ENCODE peak calls at places on chromosome 21, in four cellular contexts. T, J, M and H are unnamed samples.

GRCh38 chr21:16535100-16535418 is 805.3 kb downstream of the USP25 start:
- DNase-seq in J (no peak), T (peak; percentile 55), M (no peak), H (no peak)

GRCh38 chr21:30831194-30831765 is 1.7 kb upstream of the KRTAP7-1 start:
- DNase-seq in M (peak; percentile 77), T (no peak), J (peak; percentile 53), H (peak; percentile 85)

GRCh38 chr21:29875873-29876272 is 63.9 kb downstream of the GRIK1 start:
- DNase-seq in T (no peak), J (no peak), M (no peak), H (no peak)

GRCh38 chr21:27060190-27060589 is 93.3 kb upstream of the ADAMTS5 start:
- DNase-seq in M (no peak), J (no peak), T (peak; percentile 82), H (no peak)

GRCh38 chr21:27104749-27105439 is 138.0 kb upstream of the ADAMTS5 start:
- DNase-seq in J (no peak), T (peak; percentile 51), M (no peak), H (peak; percentile 18)

GRCh38 chr21:25360593-25360992 is 246.7 kb downstream of the MRPL39 start:
- DNase-seq in J (no peak), T (no peak), M (no peak), H (no peak)

GRCh38 chr21:17491716-17492414 is 21.0 kb upstream of the CXADR start:
- DNase-seq in M (no peak), T (peak; percentile 99), J (no peak), H (peak; percentile 35)

GRCh38 chr21:26097475-26097874 is 73.1 kb downstream of the APP start:
- DNase-seq in M (no peak), J (no peak), T (no peak), H (no peak)

GRCh38 chr21:37087188-37087587 is 14.1 kb downstream of the TTC3 start:
- DNase-seq in J (no peak), T (peak; percentile 82), M (no peak), H (peak; percentile 8)

GRCh38 chr21:35051287-35051818 is 2.3 kb upstream of the RUNX1 start:
- DNase-seq in M (peak; percentile 79), T (peak; percentile 80), J (peak; percentile 85), H (peak; percentile 91)

GRCh38 chr21:40176732-40177131 is 309.5 kb downstream of the PCP4 start:
- DNase-seq in J (no peak), T (no peak), M (no peak), H (no peak)

GRCh38 chr21:40685121-40685630 is 161.8 kb downstream of the DSCAM start:
- DNase-seq in M (no peak), T (no peak), J (no peak), H (peak; percentile 13)

GRCh38 chr21:15659768-15660423 is 69.9 kb upstream of the USP25 start:
- DNase-seq in M (no peak), J (no peak), T (no peak), H (no peak)

GRCh38 chr21:24272527-24272938 is 1334.7 kb downstream of the MRPL39 start:
- DNase-seq in J (no peak), M (no peak), T (no peak), H (peak; percentile 73)

GRCh38 chr21:27423073-27423472 is 456.2 kb upstream of the ADAMTS5 start:
- DNase-seq in J (no peak), M (no peak), T (peak; percentile 95), H (peak; percentile 66)

GRCh38 chr21:37008705-37009104 is 2.2 kb downstream of the RIPPLY3 start:
- DNase-seq in T (no peak), M (no peak), J (no peak), H (no peak)

GRCh38 chr21:44006017-44006624 is 6.0 kb upstream of the TRAPPC10 start:
- DNase-seq in T (peak; percentile 90), M (no peak), J (no peak), H (no peak)
- H2BK15ac ChIP-seq in T (peak overlapping the region; percentile 96), M (no peak overlapping the region), J (no peak overlapping the region), H (no peak overlapping the region)

GRCh38 chr21:46427516-46427915 is 31.2 kb upstream of the DIP2A start:
- DNase-seq in J (no peak), T (no peak), M (no peak), H (no peak)
- H3K9ac ChIP-seq in J (no peak overlapping the region), T (no peak overlapping the region), M (no peak overlapping the region), H (no peak overlapping the region)

DNA sequence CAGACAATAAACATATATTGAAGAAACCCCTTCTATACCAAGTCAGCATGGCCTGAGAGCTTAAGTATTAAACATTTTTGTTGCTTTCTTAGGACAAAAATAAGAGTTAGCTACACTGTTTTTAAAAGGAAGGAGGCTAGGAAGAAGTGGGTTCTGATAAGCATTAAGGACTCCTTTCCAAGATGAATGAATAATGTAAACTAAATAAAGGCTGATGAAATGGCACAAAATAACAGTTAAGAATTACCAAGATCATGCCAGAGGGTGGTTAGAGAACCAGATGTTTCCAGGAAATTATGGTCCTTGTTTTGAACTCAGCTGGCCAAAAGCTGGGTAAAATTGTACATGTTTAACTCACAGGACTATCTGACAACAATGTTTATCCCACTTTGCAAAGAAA is 114.1 kb upstream of the ETS2 start:
- DNase-seq in M (no peak), T (no peak), J (no peak), H (no peak)
- H4K5ac ChIP-seq in M (no peak overlapping the region), T (no peak overlapping the region), J (no peak overlapping the region), H (no peak overlapping the region)

GRCh38 chr21:42621166-42621827 is 32.1 kb upstream of the PDE9A start:
- DNase-seq in M (no peak), J (no peak), T (no peak), H (no peak)

GRCh38 chr21:42621828-42622199 is 31.6 kb upstream of the PDE9A start:
- DNase-seq in T (no peak), M (no peak), J (no peak), H (no peak)

GRCh38 chr21:42618713-42619112 is 34.7 kb upstream of the PDE9A start:
- DNase-seq in J (no peak), T (no peak), M (no peak), H (no peak)

GRCh38 chr21:42617476-42617875 is 35.9 kb upstream of the PDE9A start:
- DNase-seq in M (no peak), T (no peak), J (no peak), H (no peak)

GRCh38 chr21:42619841-42620240 is 33.6 kb upstream of the PDE9A start:
- DNase-seq in T (no peak), M (no peak), J (no peak), H (no peak)
- H2BK15ac ChIP-seq in T (no peak overlapping the region), M (no peak overlapping the region), J (no peak overlapping the region), H (no peak overlapping the region)

GRCh38 chr21:31892686-31893085 is 19.9 kb downstream of the HUNK start:
- DNase-seq in T (no peak), M (no peak), J (peak; percentile 61), H (peak; percentile 88)

GRCh38 chr21:31887596-31887920 is 14.7 kb downstream of the HUNK start:
- DNase-seq in M (no peak), J (no peak), T (no peak), H (no peak)

GRCh38 chr21:31885146-31885545 is 12.3 kb downstream of the HUNK start:
- DNase-seq in M (no peak), T (no peak), J (no peak), H (no peak)

GRCh38 chr21:31886896-31887595 is 14.2 kb downstream of the HUNK start:
- DNase-seq in J (no peak), T (no peak), M (no peak), H (no peak)

GRCh38 chr21:31888936-31889371 is 16.1 kb downstream of the HUNK start:
- DNase-seq in M (no peak), J (no peak), T (no peak), H (peak; percentile 93)
- H3K9ac ChIP-seq in M (no peak overlapping the region), J (peak overlapping the region; percentile 29), T (no peak overlapping the region), H (peak overlapping the region; percentile 45)

DNA sequence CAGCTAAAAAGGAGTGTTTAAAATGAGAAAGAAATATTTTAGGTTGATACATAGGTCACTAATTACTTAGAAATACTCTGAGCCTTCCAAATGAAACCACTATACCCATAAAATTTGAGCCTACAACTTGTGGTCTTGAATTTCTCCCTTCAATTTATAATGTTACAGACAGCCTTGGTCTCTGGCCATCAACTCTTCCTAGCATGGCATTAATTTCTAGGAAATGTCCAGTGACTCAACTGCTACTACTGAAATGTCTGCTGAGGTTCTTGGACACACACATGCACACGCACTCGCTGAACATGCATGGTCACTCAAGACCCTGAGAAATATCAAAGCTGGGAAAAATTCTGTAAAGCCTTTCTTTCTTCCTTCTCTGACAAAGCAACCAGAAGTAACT is 61.1 kb upstream of the SAMSN1 start:
- DNase-seq in M (no peak), J (no peak), T (no peak), H (no peak)
- H4K5ac ChIP-seq in M (no peak overlapping the region), J (no peak overlapping the region), T (no peak overlapping the region), H (no peak overlapping the region)

GRCh38 chr21:45423201-45423955 is 18.4 kb downstream of the COL18A1 start:
- DNase-seq in J (no peak), M (no peak), T (no peak), H (no peak)
- H2BK15ac ChIP-seq in J (no peak overlapping the region), M (no peak overlapping the region), T (no peak overlapping the region), H (no peak overlapping the region)

DNA sequence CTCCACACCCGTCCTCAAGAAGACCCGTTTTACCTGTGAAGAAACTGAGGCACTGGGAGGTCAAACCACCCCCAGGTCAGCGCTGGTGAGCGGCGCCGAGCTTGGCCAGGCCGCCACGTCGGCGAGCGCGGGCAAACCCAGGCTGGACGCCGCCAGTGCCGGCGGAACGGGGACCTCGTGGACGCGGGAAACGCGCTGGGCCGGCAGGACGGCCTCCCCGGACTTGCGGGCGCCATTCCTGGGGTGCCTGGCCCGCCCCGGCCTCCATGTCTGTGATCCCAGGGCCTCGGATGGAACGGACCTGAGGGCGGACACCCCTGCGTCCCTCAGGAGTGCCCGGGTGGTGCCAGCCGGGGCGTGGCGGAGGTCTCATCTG is 762 bp upstream of the SUMO3 start:
- DNase-seq in J (no peak), T (no peak), M (no peak), H (no peak)
- H3K9ac ChIP-seq in J (no peak overlapping the region), T (peak overlapping the region; percentile 41), M (no peak overlapping the region), H (peak overlapping the region; percentile 81)

GRCh38 chr21:33281101-33281652 is 15.0 kb downstream of the IL10RB start:
- DNase-seq in J (no peak), T (no peak), M (no peak), H (peak; percentile 67)
- H4K5ac ChIP-seq in J (no peak overlapping the region), T (no peak overlapping the region), M (no peak overlapping the region), H (no peak overlapping the region)